ENCODE peak calls at places on chromosomes 4 and X, in eight cellular contexts. F is psoas muscle, Q is HFF-Myc, H is colonic mucosa, W is fibroblast of the aortic adventitia, A is cardiac fibroblast, M is A673, K is endodermal cell. X is an unnamed sample.

GRCh38 chrX:51361251-51361650 is 28.6 kb downstream of the NUDT10 start:
- DNase-seq in F (no peak), Q (no peak), H (no peak), W (no peak), A (no peak), M (no peak), K (peak), X (no peak)

GRCh38 chr4:145484240-145484846 is 2.7 kb downstream of the SMAD1 start:
- DNase-seq in F (no peak), Q (no peak), H (no peak), W (no peak), A (no peak), M (no peak), K (no peak), X (no peak)

GRCh38 chr4:48180234-48180633 is 46.2 kb upstream of the TXK start:
- DNase-seq in F (no peak), Q (no peak), H (no peak), W (no peak), A (peak), M (peak), K (no peak), X (no peak)

GRCh38 chr4:3009422-3009821 is 46.1 kb downstream of the GRK4 start:
- DNase-seq in F (no peak), Q (no peak), H (no peak), W (peak), A (peak), M (peak), K (peak), X (no peak)

GRCh38 chr4:56611501-56611900 is 69.6 kb downstream of the HOPX start:
- DNase-seq in F (no peak), Q (no peak), H (no peak), W (no peak), A (no peak), M (no peak), K (no peak), X (no peak)

GRCh38 chrX:8189096-8189830 is 18.2 kb upstream of the VCX2 start:
- DNase-seq in F (no peak), Q (no peak), H (no peak), W (no peak), A (no peak), M (no peak), K (no peak), X (no peak)

GRCh38 chr4:182918791-182919302 is 1.7 kb upstream of the DCTD start:
- DNase-seq in F (no peak), Q (no peak), H (no peak), W (no peak), A (no peak), M (no peak), K (no peak), X (no peak)

GRCh38 chrX:40010550-40011364 is 87.0 kb downstream of the BCOR start:
- DNase-seq in F (no peak), Q (no peak), H (no peak), W (no peak), A (no peak), M (peak), K (peak), X (no peak)

GRCh38 chrX:107716816-107717700 is 58.5 kb downstream of the TSC22D3 start:
- DNase-seq in F (peak), Q (no peak), H (peak), W (peak), A (peak), M (peak), K (peak), X (no peak)

GRCh38 chr4:103098331-103098730 is 1.3 kb downstream of the BDH2 start:
- DNase-seq in F (peak), Q (no peak), H (no peak), W (no peak), A (peak), M (no peak), K (no peak), X (no peak)
- H3K4me3 ChIP-seq in F (peak), Q (peak), H (no peak), W (peak), A (peak), M (no peak), K (no peak), X (peak)

DNA sequence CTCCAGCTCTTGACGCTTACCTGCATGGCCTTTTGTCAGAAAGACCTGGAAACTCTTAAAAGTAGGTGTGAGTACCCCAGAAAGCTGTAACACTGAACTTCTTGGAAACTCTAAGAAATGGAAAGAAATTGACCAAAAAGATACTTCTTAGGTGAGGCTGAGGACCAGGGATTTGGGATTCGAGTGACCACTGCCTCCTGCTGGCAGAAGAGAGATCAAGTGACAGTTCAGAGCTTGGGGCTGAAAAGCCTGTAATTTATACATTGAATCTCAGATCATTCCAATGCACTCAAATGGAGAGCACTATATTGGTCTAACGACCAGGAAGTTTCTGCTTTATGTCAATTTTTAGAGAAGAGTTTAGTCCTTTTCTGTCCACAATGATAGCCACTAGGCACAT is 204.6 kb downstream of the PDGFRA start:
- DNase-seq in F (no peak), Q (no peak), H (no peak), W (peak), A (peak), M (peak), K (peak), X (no peak)
- TF ChIP-seq CTCF in F (peak), Q (peak), H (no peak), W (peak), A (peak), M (peak), K (peak), X (peak)

GRCh38 chrX:45849261-45849660 is 648.6 kb upstream of the DIPK2B start:
- DNase-seq in F (no peak), Q (peak), H (no peak), W (peak), A (peak), M (peak), K (no peak), X (peak)
- H3K4me3 ChIP-seq in F (no peak), Q (peak), H (no peak), W (peak), A (peak), M (peak), K (peak), X (peak)

DNA sequence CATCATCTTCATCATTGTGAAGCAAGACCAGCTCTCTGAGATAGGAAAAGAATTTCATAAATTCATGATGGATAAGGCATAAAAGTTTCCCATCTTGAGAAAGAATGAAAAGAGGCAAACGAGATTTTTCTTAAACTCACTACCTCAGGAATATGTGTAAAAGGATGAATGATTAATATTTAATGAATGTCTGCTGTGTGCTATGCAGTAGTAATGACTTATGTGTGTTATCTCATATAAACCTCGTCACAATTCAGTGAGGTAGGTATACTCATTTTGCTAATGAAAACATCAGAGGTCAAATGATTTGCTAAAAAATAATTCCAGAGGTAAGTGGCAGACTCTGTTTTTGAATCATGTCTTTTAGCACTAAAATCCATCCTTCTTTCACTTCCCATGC is 42.6 kb upstream of the GYPA start:
- DNase-seq in F (no peak), Q (no peak), H (no peak), W (no peak), A (no peak), M (no peak), K (no peak), X (no peak)
- TF ChIP-seq CTCF in F (no peak), Q (no peak), H (no peak), W (no peak), A (no peak), M (no peak), K (no peak), X (no peak)

DNA sequence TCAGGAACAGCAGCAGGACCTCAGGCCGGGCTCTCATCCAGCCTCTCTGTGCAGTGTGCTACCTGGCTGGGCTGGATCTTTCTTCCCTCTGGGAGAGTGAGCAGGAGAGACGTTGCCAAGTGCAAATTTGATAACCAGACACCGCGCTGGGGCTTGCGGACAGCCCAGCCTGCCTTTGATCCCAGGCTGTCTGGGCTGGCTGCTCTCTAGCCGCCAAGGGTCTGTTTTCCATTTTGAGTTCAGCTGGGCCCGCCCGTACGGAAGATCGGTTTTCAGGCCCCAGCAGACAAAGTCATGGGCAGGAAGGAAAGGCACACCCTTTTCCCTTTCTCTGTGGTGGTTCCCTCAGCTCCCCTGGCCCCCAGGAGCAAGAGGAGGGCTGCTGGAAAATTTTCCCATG is 90.2 kb downstream of the CPZ start:
- DNase-seq in F (no peak), Q (no peak), H (no peak), W (no peak), A (no peak), M (no peak), K (no peak), X (no peak)
- H3K4me3 ChIP-seq in F (no peak), Q (no peak), H (no peak), W (no peak), A (no peak), M (no peak), K (no peak), X (no peak)

GRCh38 chr4:5770051-5770450 is 59.0 kb downstream of the EVC start:
- DNase-seq in F (no peak), Q (no peak), H (no peak), W (no peak), A (no peak), M (no peak), K (peak), X (no peak)
- TF ChIP-seq CTCF in F (no peak), Q (no peak), H (no peak), W (no peak), A (no peak), M (no peak), K (no peak), X (no peak)

GRCh38 chr4:116016201-116016600 is 902.8 kb upstream of the NDST4 start:
- DNase-seq in F (no peak), Q (no peak), H (no peak), W (no peak), A (peak), M (no peak), K (no peak), X (no peak)
- H3K4me3 ChIP-seq in F (no peak), Q (no peak), H (no peak), W (no peak), A (no peak), M (no peak), K (peak), X (no peak)

GRCh38 chr4:13248621-13249298 is 235.4 kb downstream of the RAB28 start:
- DNase-seq in F (no peak), Q (no peak), H (no peak), W (peak), A (peak), M (peak), K (no peak), X (no peak)
- TF ChIP-seq CTCF in F (no peak), Q (peak), H (no peak), W (peak), A (peak), M (peak), K (peak), X (peak)

GRCh38 chr4:158721680-158722079 is 1.5 kb downstream of the PPID start:
- DNase-seq in F (no peak), Q (no peak), H (no peak), W (no peak), A (no peak), M (no peak), K (no peak), X (no peak)
- H3K4me3 ChIP-seq in F (peak), Q (peak), H (no peak), W (no peak), A (no peak), M (no peak), K (peak), X (no peak)

GRCh38 chr4:93827272-93827947 is 1.1 kb upstream of the ATOH1 start:
- DNase-seq in F (no peak), Q (no peak), H (peak), W (no peak), A (no peak), M (no peak), K (peak), X (no peak)
- TF ChIP-seq CTCF in F (no peak), Q (no peak), H (no peak), W (no peak), A (no peak), M (no peak), K (no peak), X (no peak)